ENCODE peak calls at places on chromosomes 16 and 17, in four cellular contexts. K, N, D and V are unnamed samples.
A peak's percentile ranks its signal among the peaks of the same experiment; 100 is the strongest.

GRCh38 chr16:19817122-19817521 is 67.5 kb downstream of the GPRC5B start:
- DNase-seq in N (no peak), D (no peak), K (no peak), V (no peak)

GRCh38 chr17:8375738-8376259 is 705 bp downstream of the KRABD2 start:
- DNase-seq in K (no peak), N (no peak), D (no peak), V (no peak)

GRCh38 chr17:66865151-66865550 is 30.2 kb downstream of the CACNG5 start:
- DNase-seq in K (no peak), D (no peak), N (no peak), V (no peak)

GRCh38 chr17:72766761-72767356 is 325.6 kb downstream of the SLC39A11 start:
- DNase-seq in D (no peak), K (no peak), N (no peak), V (no peak)

GRCh38 chr16:74026373-74027281 is 270.0 kb upstream of the PSMD7 start:
- DNase-seq in K (no peak), N (no peak), D (no peak), V (no peak)

GRCh38 chr17:17351356-17351891 is 48.3 kb downstream of the NT5M start:
- DNase-seq in D (no peak), N (no peak), K (no peak), V (no peak)

GRCh38 chr17:81013642-81014041 is 21.3 kb upstream of the BAIAP2 start:
- DNase-seq in D (no peak), K (no peak), N (no peak), V (no peak)

GRCh38 chr17:17020821-17021193 is 21.4 kb upstream of the MPRIP start:
- DNase-seq in K (no peak), D (no peak), N (no peak), V (no peak)

GRCh38 chr16:67372664-67373063 is 20.6 kb downstream of the TPPP3 start:
- DNase-seq in D (no peak), K (no peak), N (no peak), V (no peak)

GRCh38 chr16:56266981-56267607 is 75.8 kb downstream of the GNAO1 start:
- DNase-seq in N (no peak), K (no peak), D (no peak), V (no peak)

GRCh38 chr17:67042104-67042899 is 2.1 kb upstream of the CACNG1 start:
- DNase-seq in N (no peak), K (no peak), D (no peak), V (no peak)

GRCh38 chr16:57245472-57246113 is 534 bp downstream of the ARL2BP start:
- DNase-seq in K (no peak), N (peak; percentile 51), D (no peak), V (no peak)

GRCh38 chr17:1882836-1883235 is 53.0 kb downstream of the RPA1 start:
- DNase-seq in D (no peak), N (peak; percentile 31), K (peak; percentile 58), V (peak; percentile 33)

GRCh38 chr16:84827131-84827574 is 7.4 kb downstream of the CRISPLD2 start:
- DNase-seq in K (no peak), N (no peak), D (no peak), V (no peak)

GRCh38 chr17:59436900-59437299 is 105.4 kb downstream of the YPEL2 start:
- DNase-seq in D (no peak), K (no peak), N (no peak), V (no peak)

GRCh38 chr17:1179635-1180433 is at the start of gene ABR:
- DNase-seq in K (peak; percentile 82), D (no peak), N (peak; percentile 75), V (no peak)

GRCh38 chr16:4591706-4592470 is 22.8 kb downstream of the UBALD1 start:
- DNase-seq in K (no peak), D (no peak), N (no peak), V (no peak)

GRCh38 chr17:41718287-41718645 is 6.1 kb downstream of the GAST start:
- DNase-seq in N (no peak), K (no peak), D (no peak), V (no peak)

GRCh38 chr16:19113577-19114358 is at the start of gene ITPRIPL2:
- DNase-seq in K (peak; percentile 74), N (peak; percentile 72), D (no peak), V (peak; percentile 67)

GRCh38 chr17:142102-142661 is 4.8 kb downstream of the SCGB1C2 start:
- DNase-seq in K (no peak), N (no peak), D (no peak), V (peak; percentile 20)

DNA sequence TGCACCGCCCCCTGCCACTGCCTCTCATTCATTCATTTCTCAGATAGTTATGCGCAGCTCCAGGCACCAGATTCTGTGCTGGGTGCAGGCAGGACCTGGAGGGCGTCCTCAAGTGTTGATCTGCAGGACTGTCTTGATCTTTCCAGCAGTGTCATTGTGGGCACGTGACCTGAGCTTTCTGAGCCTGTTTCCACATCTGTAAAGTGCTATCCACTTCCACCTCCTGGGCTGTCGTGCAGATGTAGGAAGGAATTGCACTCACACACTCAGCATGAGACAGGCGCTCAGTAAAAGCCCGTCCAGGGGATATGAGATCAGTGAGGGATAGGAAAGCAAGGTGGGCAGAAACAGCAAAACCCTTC is 22.6 kb downstream of the METTL22 start:
- DNase-seq in N (no peak), D (no peak), K (no peak), V (no peak)
- TF ChIP-seq HDAC6 in N (no peak), D (no peak), K (no peak), V (no peak)

DNA sequence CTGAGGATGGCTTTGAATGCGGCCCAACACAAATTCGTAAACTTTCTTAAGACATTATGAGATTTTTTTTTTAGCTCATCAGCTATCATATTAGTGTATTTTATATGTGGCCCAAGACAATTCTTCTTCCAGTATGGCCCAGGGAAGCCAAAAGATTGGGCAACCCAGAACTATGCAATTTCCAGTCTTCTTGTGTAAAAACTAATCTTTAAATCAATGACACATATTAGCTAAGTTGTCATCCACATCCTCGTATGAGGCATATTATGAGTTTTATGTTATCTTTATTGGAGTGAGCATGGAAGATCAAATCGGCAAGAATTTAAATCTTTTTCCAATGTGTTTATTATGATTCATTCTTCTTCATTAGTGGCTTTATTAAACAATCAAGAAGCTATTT is 198.6 kb upstream of the HSBP1 start:
- DNase-seq in K (no peak), D (no peak), N (no peak), V (no peak)
- TF ChIP-seq HDAC6 in K (no peak), D (no peak), N (no peak), V (no peak)

DNA sequence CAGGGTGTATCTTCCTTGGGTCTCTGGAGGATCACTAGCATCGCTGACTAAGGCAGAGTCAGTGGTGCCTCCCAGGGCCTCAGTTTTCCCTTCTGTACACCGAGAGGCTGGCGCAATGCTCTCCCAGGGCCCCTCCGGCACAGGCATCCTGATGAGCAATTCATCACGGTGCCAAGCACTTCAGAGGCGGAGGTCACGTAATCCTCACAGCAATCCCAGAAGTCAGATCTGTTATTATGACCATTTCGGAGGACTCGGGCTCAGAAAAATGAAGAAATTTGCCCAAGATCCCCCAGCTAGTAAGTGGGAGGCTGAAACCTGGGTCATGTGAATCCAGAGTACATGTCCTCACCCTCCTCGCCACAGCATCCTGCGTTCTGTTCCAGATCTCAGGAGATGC is 46.5 kb downstream of the AIPL1 start:
- DNase-seq in N (no peak), D (no peak), K (no peak), V (no peak)
- TF ChIP-seq HDAC6 in N (no peak), D (no peak), K (no peak), V (no peak)

GRCh38 chr17:61570118-61570517 is 20.9 kb downstream of the NACA2 start:
- DNase-seq in K (no peak), D (no peak), N (no peak), V (no peak)
- TF ChIP-seq HDAC6 in K (no peak), D (no peak), N (no peak), V (no peak)

GRCh38 chr17:77444653-77445029 is 303.9 kb downstream of the SEC14L1 start:
- DNase-seq in D (peak; percentile 81), N (peak; percentile 50), K (no peak), V (no peak)
- TF ChIP-seq HDAC6 in D (no peak), N (no peak), K (no peak), V (no peak)

GRCh38 chr17:15744885-15745284 is 12.8 kb downstream of the TBC1D26 start:
- DNase-seq in K (no peak), D (no peak), N (no peak), V (no peak)

GRCh38 chr17:15741624-15742023 is 9.5 kb downstream of the TBC1D26 start:
- DNase-seq in N (no peak), D (no peak), K (no peak), V (no peak)

GRCh38 chr17:15742051-15742795 is 10.1 kb downstream of the TBC1D26 start:
- DNase-seq in N (no peak), K (no peak), D (no peak), V (no peak)

GRCh38 chr17:15742921-15743320 is 10.8 kb downstream of the TBC1D26 start:
- DNase-seq in K (no peak), D (no peak), N (no peak), V (no peak)

GRCh38 chr17:15744091-15744676 is 12.1 kb downstream of the TBC1D26 start:
- DNase-seq in D (no peak), N (no peak), K (no peak), V (no peak)
- TF ChIP-seq HDAC6 in D (no peak), N (no peak), K (no peak), V (no peak)

DNA sequence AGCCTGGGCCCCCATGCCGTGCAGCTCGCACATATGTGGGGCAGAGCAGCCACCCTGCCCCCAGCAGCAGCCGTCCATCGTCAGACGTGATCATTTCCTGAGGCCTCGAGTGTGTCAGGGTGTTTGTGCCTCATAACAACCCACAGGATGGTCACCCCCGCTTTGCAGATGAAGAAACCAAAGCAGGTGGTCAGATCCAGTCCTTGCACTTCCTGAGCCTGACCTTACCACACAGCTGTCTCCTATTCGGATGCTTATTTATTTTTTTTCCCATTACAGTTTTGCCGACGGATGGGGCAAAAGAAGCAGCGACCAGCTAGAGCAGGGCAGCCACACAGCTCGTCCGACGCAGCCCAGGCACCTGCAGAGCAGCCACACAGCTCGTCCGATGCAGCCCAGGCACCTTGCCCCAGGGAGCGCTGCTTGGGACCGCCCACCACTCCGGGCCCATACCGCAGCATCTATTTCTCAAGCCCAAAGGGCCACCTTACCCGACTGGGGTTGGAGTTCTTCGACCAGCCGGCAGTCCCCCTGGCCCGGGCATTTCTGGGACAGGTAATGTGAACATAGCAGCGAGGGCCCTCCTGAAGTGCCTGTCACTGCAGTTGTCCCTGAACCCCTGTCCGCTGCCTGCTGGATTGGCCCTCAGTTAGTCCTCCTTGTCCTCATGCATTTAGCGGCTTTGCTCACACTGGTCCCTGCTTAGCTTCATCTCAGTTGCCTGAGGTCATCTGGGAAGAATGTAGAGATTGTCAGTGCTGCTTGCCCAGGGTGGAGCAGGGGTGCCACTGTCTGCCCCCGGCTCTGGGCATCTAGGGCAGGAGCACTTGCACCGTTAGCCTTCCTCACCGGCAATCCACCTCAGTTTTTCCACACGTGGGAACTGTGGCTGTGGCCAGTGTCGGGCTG is 1.4 kb downstream of the MPG start:
- DNase-seq in D (no peak), N (no peak), K (no peak), V (no peak)
- TF ChIP-seq HDAC6 in D (no peak), N (no peak), K (no peak), V (no peak)

GRCh38 chr16:63983401-63983800 is 1138.5 kb downstream of the CDH11 start:
- DNase-seq in D (no peak), K (no peak), N (no peak), V (no peak)
- TF ChIP-seq HDAC6 in D (no peak), K (no peak), N (no peak), V (no peak)